ENCODE peak calls at places on chromosomes 11 and 22, in four cellular contexts. R is IMR-90, K is K562, E is GM12878. J is an unnamed sample.

GRCh38 chr11:30317030-30317429 is 5.9 kb upstream of the ARL14EP start:
- DNase-seq in R (no peak), K (no peak), E (no peak), J (no peak)

GRCh38 chr22:37618674-37619073 is 10.0 kb downstream of the GGA1 start:
- DNase-seq in R (no peak), K (no peak), E (no peak), J (no peak)

GRCh38 chr11:74321487-74322188 is 10.2 kb upstream of the P4HA3 start:
- DNase-seq in R (peak; percentile 65), K (peak; percentile 38), E (no peak), J (no peak)

GRCh38 chr11:15985127-15985862 is 371.1 kb downstream of the SOX6 start:
- DNase-seq in R (no peak), K (no peak), E (no peak), J (no peak)

GRCh38 chr11:113462830-113463229 is 12.4 kb downstream of the DRD2 start:
- DNase-seq in R (no peak), K (no peak), E (no peak), J (no peak)

GRCh38 chr22:31291403-31291715 is 929 bp downstream of the PIK3IP1 start:
- DNase-seq in R (no peak), K (no peak), E (no peak), J (no peak)

GRCh38 chr22:27919943-27920755 is 1.1 kb upstream of the PITPNB start:
- DNase-seq in R (peak; percentile 72), K (no peak), E (no peak), J (peak; percentile 59)

GRCh38 chr11:88827018-88827676 is 238.6 kb downstream of the GRM5 start:
- DNase-seq in R (no peak), K (no peak), E (no peak), J (peak; percentile 7)

GRCh38 chr11:67199751-67200150 is 66.5 kb upstream of the GRK2 start:
- DNase-seq in R (no peak), K (no peak), E (no peak), J (no peak)

GRCh38 chr11:67202045-67202444 is 64.2 kb upstream of the GRK2 start:
- DNase-seq in R (no peak), K (no peak), E (no peak), J (no peak)

DNA sequence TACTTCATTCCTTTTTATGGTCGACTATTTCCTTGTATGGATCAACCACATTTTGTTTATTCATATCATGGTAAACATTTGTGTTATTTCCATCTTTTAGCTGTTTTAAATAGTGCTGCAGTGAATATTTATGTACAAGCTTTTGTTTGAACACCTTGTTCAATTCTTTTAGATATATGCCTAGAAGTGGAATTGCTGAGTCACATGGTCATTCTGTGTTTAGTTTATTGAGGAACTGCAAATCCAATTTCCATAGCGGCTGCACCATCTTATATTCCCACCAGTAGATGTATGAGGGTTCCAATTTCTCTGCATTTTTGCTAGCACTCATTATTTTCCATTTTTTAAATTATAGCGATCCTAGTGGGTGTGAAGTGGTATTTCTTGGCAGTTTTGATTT is 61.4 kb upstream of the GRK2 start:
- DNase-seq in R (no peak), K (no peak), E (no peak), J (no peak)
- H3K4me1 ChIP-seq in R (no peaks in the 10 kb centered on the region), K (no peaks in the 10 kb centered on the region), E (no peaks in the 10 kb centered on the region), J (peaks cover 4% of the 10 kb centered on the region)

GRCh38 chr11:120723751-120724150 is 212.2 kb downstream of the GRIK4 start:
- DNase-seq in R (no peak), K (no peak), E (no peak), J (no peak)

GRCh38 chr11:120720760-120721159 is 209.2 kb downstream of the GRIK4 start:
- DNase-seq in R (no peak), K (no peak), E (no peak), J (no peak)

GRCh38 chr11:120719348-120719747 is 207.8 kb downstream of the GRIK4 start:
- DNase-seq in R (peak; percentile 34), K (no peak), E (no peak), J (no peak)

GRCh38 chr11:120718171-120718570 is 206.6 kb downstream of the GRIK4 start:
- DNase-seq in R (no peak), K (no peak), E (no peak), J (no peak)

DNA sequence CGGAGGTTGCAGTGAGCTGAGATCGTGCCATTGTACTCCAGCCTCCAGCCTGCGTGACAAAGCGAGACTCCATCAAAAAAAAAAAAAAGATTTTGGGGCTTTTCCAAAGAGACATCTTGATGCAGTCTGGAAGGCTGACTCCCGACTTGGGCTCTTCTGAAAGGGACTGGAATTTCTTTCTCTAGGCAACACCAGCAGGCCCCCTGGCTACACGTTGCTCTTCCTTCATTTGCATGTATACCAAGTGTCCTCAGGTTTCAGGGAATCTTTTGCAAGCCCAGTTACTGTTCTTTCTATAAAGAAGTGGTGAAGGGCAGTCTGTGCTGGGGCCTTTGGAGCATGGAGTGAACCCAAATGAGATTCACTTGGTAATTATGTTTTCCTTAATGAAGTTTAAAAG is 211.0 kb downstream of the GRIK4 start:
- DNase-seq in R (no peak), K (no peak), E (no peak), J (no peak)
- TF ChIP-seq ELK1 in R (no peak), K (no peak), E (no peak), J (no peak)

GRCh38 chr11:44784438-44784760 is 57.6 kb downstream of the TSPAN18 start:
- DNase-seq in R (no peak), K (no peak), E (no peak), J (no peak)

GRCh38 chr11:44784784-44785183 is 58.0 kb downstream of the TSPAN18 start:
- DNase-seq in R (no peak), K (no peak), E (no peak), J (no peak)

GRCh38 chr11:44787981-44788380 is 61.2 kb downstream of the TSPAN18 start:
- DNase-seq in R (no peak), K (no peak), E (no peak), J (no peak)

GRCh38 chr11:44787070-44787469 is 60.3 kb downstream of the TSPAN18 start:
- DNase-seq in R (no peak), K (no peak), E (no peak), J (no peak)

GRCh38 chr11:44785856-44786606 is 59.3 kb downstream of the TSPAN18 start:
- DNase-seq in R (no peak), K (peak; percentile 31), E (no peak), J (peak; percentile 14)
- H3K4me1 ChIP-seq in R (peaks cover 4% of the 10 kb centered on the region), K (peaks cover 5% of the 10 kb centered on the region), E (no peaks in the 10 kb centered on the region), J (peaks cover 2% of the 10 kb centered on the region)

GRCh38 chr11:120413480-120413879 is 77.3 kb downstream of the ARHGEF12 start:
- DNase-seq in R (peak; percentile 85), K (no peak), E (no peak), J (no peak)
- TF ChIP-seq ELK1 in R (no peak), K (no peak), E (no peak), J (no peak)

DNA sequence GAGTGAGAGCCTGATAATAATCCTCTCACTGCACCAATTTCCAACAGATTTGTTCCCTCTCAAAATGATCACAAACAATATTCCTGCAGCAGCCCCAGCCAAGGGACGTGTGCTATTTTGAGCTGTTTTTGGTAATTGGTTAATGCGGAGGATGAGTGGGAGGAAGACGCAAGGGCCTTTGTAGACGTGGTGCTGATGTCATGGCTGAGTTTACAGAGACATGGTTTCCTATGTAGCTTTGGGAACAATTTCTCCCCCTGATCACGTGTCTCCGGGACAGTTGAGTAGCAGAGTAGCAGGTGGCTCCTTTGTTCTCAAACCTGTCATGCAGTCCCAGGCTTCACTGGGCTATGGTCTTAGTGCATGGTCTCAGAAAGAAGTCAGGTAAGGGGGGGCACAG is 183.2 kb upstream of the NECTIN1 start:
- DNase-seq in R (no peak), K (no peak), E (no peak), J (no peak)
- H3K4me1 ChIP-seq in R (no peaks in the 10 kb centered on the region), K (no peaks in the 10 kb centered on the region), E (no peaks in the 10 kb centered on the region), J (no peaks in the 10 kb centered on the region)

J was measured in A549.